ENCODE peak calls at places on chromosomes 3 and 15, in five cellular contexts. W is Karpas-422, G is trophoblast cell, S is kidney, Z is neuronal stem cell. V is an unnamed sample. For H3K9me3, the result is how much of the 10 kb centered on the place peaks cover.

GRCh38 chr3:2653706-2654105 is 456.5 kb downstream of the IL5RA start:
- DNase-seq in W (no peak), G (no peak), S (no peak), Z (no peak), V (no peak)

GRCh38 chr15:97875513-97876285 is 84.8 kb upstream of the ARRDC4 start:
- DNase-seq in W (no peak), G (peak), S (no peak), Z (no peak), V (peak)

GRCh38 chr3:45509038-45509767 is 85.3 kb upstream of the LIMD1 start:
- DNase-seq in W (no peak), G (no peak), S (no peak), Z (no peak), V (no peak)

GRCh38 chr3:4780545-4780957 is 198.7 kb upstream of the BHLHE40 start:
- DNase-seq in W (no peak), G (no peak), S (no peak), Z (no peak), V (no peak)

GRCh38 chr3:40078590-40078989 is 230.9 kb upstream of the EIF1B start:
- DNase-seq in W (no peak), G (no peak), S (no peak), Z (no peak), V (no peak)

GRCh38 chr3:55362206-55362960 is 124.7 kb downstream of the WNT5A start:
- DNase-seq in W (no peak), G (peak), S (no peak), Z (no peak), V (no peak)

GRCh38 chr3:69890691-69891090 is 108.8 kb upstream of the SAMMSON start:
- DNase-seq in W (no peak), G (no peak), S (no peak), Z (no peak), V (no peak)

GRCh38 chr3:1843111-1843510 is 255.6 kb upstream of the CNTN4 start:
- DNase-seq in W (no peak), G (no peak), S (no peak), Z (no peak), V (no peak)

GRCh38 chr3:144369151-144369879 is 397.7 kb downstream of the DIPK2A start:
- DNase-seq in W (no peak), G (no peak), S (no peak), Z (no peak), V (no peak)

GRCh38 chr3:64152100-64152499 is 73.2 kb downstream of the PRICKLE2 start:
- DNase-seq in W (no peak), G (peak), S (no peak), Z (no peak), V (no peak)

GRCh38 chr15:90000175-90000923 is 775 bp upstream of the ZNF710 start:
- DNase-seq in W (peak), G (no peak), S (peak), Z (peak), V (no peak)

GRCh38 chr3:156551746-156552145 is 3.2 kb downstream of the SSR3 start:
- DNase-seq in W (no peak), G (no peak), S (no peak), Z (no peak), V (no peak)

GRCh38 chr3:108096506-108097325 is 5.9 kb upstream of the CD47 start:
- DNase-seq in W (no peak), G (no peak), S (no peak), Z (no peak), V (no peak)

GRCh38 chr3:12553921-12554391 is 2.9 kb upstream of the MKRN2 start:
- DNase-seq in W (peak), G (no peak), S (no peak), Z (no peak), V (peak)

GRCh38 chr3:170865209-170866094 is 4.5 kb downstream of the RPL22L1 start:
- DNase-seq in W (peak), G (peak), S (no peak), Z (no peak), V (no peak)

DNA sequence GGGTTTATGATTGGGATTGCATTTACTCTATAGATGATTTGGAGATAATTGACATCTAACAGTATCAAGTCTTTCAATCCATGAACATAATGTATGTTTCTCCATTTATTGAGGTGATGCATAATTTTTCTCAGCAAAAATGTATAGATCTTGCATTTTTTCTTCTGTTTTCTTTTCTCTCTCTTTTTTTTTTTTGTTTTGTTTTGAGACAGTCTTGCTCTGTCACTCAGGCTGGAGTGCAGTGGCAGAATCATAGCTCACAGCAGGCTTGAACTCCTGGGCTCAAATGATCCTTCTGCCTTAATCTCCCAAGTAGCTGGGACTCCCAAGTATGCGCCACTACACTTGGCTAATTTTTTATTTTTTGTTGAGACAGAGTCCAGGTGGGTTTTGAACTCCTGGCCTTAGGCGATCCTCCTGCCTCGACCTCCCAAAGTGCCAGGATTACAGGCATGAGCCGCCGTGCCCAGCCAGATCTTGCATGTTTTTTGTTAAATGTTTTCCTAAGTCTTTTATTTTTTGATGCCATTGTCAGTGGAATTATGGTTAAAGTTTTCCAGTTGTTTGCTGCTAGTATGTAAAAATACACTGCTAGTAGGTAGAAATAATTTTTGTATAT is 3.1 kb downstream of the LMLN start:
- DNase-seq in W (no peak), G (no peak), S (no peak), Z (no peak), V (no peak)
- H3K9ac ChIP-seq in W (no peak), G (no peak), S (no peak), Z (no peak), V (no peak)

GRCh38 chr15:42136513-42136912 is 19.9 kb downstream of the PLA2G4F start:
- DNase-seq in W (no peak), G (no peak), S (no peak), Z (no peak), V (no peak)
- H3K27ac ChIP-seq in W (no peak), G (no peak), S (no peak), Z (no peak), V (no peak)

GRCh38 chr3:26428992-26429391 is 193.6 kb upstream of the LRRC3B start:
- DNase-seq in W (no peak), G (no peak), S (no peak), Z (no peak), V (no peak)
- H3K9me3 ChIP-seq in W (under half), G (under half), S (under half), Z (under half), V (under half)

GRCh38 chr3:41216993-41217392 is 17.7 kb downstream of the CTNNB1 start:
- DNase-seq in W (no peak), G (no peak), S (no peak), Z (no peak), V (no peak)
- H3K9ac ChIP-seq in W (no peak), G (no peak), S (no peak), Z (no peak), V (no peak)

DNA sequence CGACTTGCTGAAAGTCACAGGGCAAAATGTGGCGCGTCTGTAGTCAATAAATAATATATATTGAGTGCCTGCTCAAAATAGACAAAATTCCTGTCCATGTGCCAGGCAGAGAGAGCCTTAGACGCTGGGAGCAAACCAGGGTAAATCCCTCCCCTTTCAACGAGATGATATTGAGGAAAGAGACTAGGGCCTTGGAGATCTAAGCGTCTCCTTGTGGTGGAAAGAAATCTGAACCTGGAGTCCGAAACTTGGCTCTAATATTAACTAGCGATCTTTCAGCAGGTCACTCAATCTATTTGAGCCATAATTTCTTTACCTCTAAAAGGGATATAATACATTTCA is 348 bp upstream of the DPP8 start:
- DNase-seq in W (no peak), G (no peak), S (no peak), Z (no peak), V (no peak)
- H3K27ac ChIP-seq in W (no peak), G (no peak), S (peak), Z (peak), V (peak)

GRCh38 chr15:79916424-79916823 is 19.6 kb upstream of the MTHFS start:
- DNase-seq in W (no peak), G (no peak), S (no peak), Z (no peak), V (no peak)
- H3K9me3 ChIP-seq in W (half or more), G (under half), S (under half), Z (half or more), V (under half)

GRCh38 chr3:113532698-113533533 is 561 bp downstream of the SIDT1 start:
- DNase-seq in W (peak), G (peak), S (peak), Z (peak), V (peak)
- H3K9ac ChIP-seq in W (peak), G (no peak), S (no peak), Z (no peak), V (peak)

DNA sequence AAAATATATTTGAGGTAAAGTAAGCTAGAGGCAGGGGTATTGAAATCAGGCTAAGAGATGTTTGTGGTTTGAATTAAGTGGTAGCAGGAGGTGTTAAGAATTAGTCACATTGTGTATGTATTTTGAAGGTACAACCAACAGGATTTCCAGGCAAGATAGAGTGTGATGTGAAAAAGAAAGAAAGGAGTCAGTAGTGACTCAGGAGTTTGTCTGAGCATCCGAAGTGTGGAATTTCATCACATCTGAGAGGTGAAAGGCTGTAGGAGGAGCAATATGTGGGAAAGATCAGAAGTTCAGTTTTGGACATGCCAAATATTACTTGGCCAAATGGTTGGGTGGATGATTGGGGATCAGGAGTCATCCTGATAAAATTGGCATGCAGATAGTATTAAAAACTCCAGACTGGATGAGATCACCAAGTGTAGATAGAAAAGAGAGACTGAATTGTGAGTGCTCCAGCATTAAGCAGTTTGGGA is 32.1 kb upstream of the EBLN2 start:
- DNase-seq in W (no peak), G (peak), S (no peak), Z (no peak), V (no peak)
- H3K27ac ChIP-seq in W (no peak), G (no peak), S (no peak), Z (no peak), V (no peak)